ENCODE peak calls at places on chromosome 7, in four cellular contexts. W is IMR-90, M is endothelial cell of umbilical vein, J is K562. E is an unnamed sample. For H3K4me1 and H3K9me1, the result is how much of the 10 kb centered on the place peaks cover.

GRCh38 chr7:36153571-36154097 is 580 bp downstream of the EEPD1 start:
- DNase-seq in J (no peak), M (no peak), W (no peak), E (no peak)

GRCh38 chr7:22696672-22697071 is 30.3 kb upstream of the IL6 start:
- DNase-seq in J (peak), M (peak), W (peak), E (no peak)

GRCh38 chr7:139673230-139673629 is 104.6 kb downstream of the HIPK2 start:
- DNase-seq in W (no peak), J (no peak), M (no peak), E (no peak)

GRCh38 chr7:118195837-118196474 is 12.0 kb downstream of the LSM8 start:
- DNase-seq in J (peak), W (peak), M (peak), E (peak)

GRCh38 chr7:105691029-105691691 is 109.9 kb upstream of the EFCAB10 start:
- DNase-seq in M (peak), W (peak), J (no peak), E (no peak)

GRCh38 chr7:131272086-131272485 is 55.6 kb upstream of the MKLN1 start:
- DNase-seq in J (no peak), W (no peak), M (no peak), E (no peak)

GRCh38 chr7:155007947-155008346 is 5.0 kb upstream of the PAXIP1 start:
- DNase-seq in W (no peak), M (peak), J (peak), E (no peak)

GRCh38 chr7:54995631-54996340 is 23.0 kb upstream of the EGFR start:
- DNase-seq in W (peak), M (peak), J (peak), E (no peak)

GRCh38 chr7:135965602-135966001 is 11.6 kb downstream of the MTPN start:
- DNase-seq in W (no peak), J (no peak), M (no peak), E (no peak)

GRCh38 chr7:11767148-11767547 is 64.8 kb downstream of the THSD7A start:
- DNase-seq in J (no peak), M (no peak), W (no peak), E (no peak)

GRCh38 chr7:125147047-125147446 is 217.4 kb upstream of the POT1 start:
- DNase-seq in M (no peak), W (no peak), J (no peak), E (no peak)

GRCh38 chr7:84912993-84913635 is 273.7 kb downstream of the SEMA3D start:
- DNase-seq in W (no peak), M (no peak), J (peak), E (no peak)

GRCh38 chr7:80614911-80615310 is 23.5 kb upstream of the CD36 start:
- DNase-seq in W (peak), M (no peak), J (no peak), E (no peak)

GRCh38 chr7:5634107-5634950 is 147.1 kb downstream of the RNF216 start:
- DNase-seq in M (peak), J (no peak), W (peak), E (no peak)

GRCh38 chr7:118793552-118793951 is 569.0 kb downstream of the ANKRD7 start:
- DNase-seq in M (no peak), W (no peak), J (no peak), E (no peak)

GRCh38 chr7:141575654-141576448 is 24.6 kb downstream of the AGK start:
- DNase-seq in J (no peak), M (no peak), W (peak), E (no peak)

GRCh38 chr7:143388491-143389101 is 7.5 kb downstream of the ZYX start:
- DNase-seq in J (no peak), M (no peak), W (no peak), E (no peak)

GRCh38 chr7:139753079-139753692 is 24.6 kb downstream of the HIPK2 start:
- DNase-seq in J (no peak), M (no peak), W (peak), E (no peak)

GRCh38 chr7:82443801-82444219 is 233 bp upstream of the CACNA2D1 start:
- DNase-seq in M (peak), W (peak), J (no peak), E (no peak)

GRCh38 chr7:108002726-108003590 is at the start of gene LAMB1:
- DNase-seq in W (peak), J (peak), M (peak), E (no peak)

GRCh38 chr7:121088870-121089269 is 100.4 kb downstream of the CPED1 start:
- DNase-seq in M (no peak), W (no peak), J (peak), E (no peak)

GRCh38 chr7:82839555-82839954 is 323.1 kb downstream of the PCLO start:
- DNase-seq in J (no peak), M (no peak), W (no peak), E (no peak)

GRCh38 chr7:114083714-114084113 is 164.9 kb upstream of the PPP1R3A start:
- DNase-seq in M (peak), W (no peak), J (no peak), E (no peak)

GRCh38 chr7:109190766-109191165 is 621.1 kb downstream of the DNAJB9 start:
- DNase-seq in J (no peak), M (no peak), W (no peak), E (no peak)

GRCh38 chr7:139588632-139589031 is 65.1 kb downstream of the CLEC2L start:
- DNase-seq in M (no peak), J (peak), W (peak), E (no peak)

GRCh38 chr7:513521-514166 is 6.0 kb downstream of the PDGFA start:
- DNase-seq in J (no peak), W (peak), M (no peak), E (no peak)

GRCh38 chr7:54917613-54918406 is 101.0 kb upstream of the EGFR start:
- DNase-seq in W (no peak), M (no peak), J (no peak), E (no peak)

GRCh38 chr7:74475243-74475986 is 21.7 kb downstream of the GTF2IRD1 start:
- DNase-seq in J (no peak), M (no peak), W (no peak), E (no peak)

GRCh38 chr7:128833148-128833938 is 3.1 kb downstream of the FLNC start:
- DNase-seq in J (peak), M (peak), W (peak), E (no peak)

GRCh38 chr7:151503902-151504714 is 15.6 kb downstream of the RHEB start:
- DNase-seq in W (peak), J (no peak), M (no peak), E (no peak)

GRCh38 chr7:27178366-27178765 is 4.2 kb upstream of the HOXA10 start:
- DNase-seq in J (no peak), M (peak), W (no peak), E (no peak)

GRCh38 chr7:126698446-126698845 is 554.3 kb downstream of the GRM8 start:
- DNase-seq in M (peak), W (no peak), J (no peak), E (peak)

GRCh38 chr7:78489851-78490250 is 691.3 kb downstream of the PHTF2 start:
- DNase-seq in M (no peak), W (no peak), J (no peak), E (no peak)

GRCh38 chr7:2609001-2609411 is 22.8 kb upstream of the TTYH3 start:
- DNase-seq in W (peak), M (peak), J (peak), E (no peak)

GRCh38 chr7:118907911-118908527 is 683.5 kb downstream of the ANKRD7 start:
- DNase-seq in J (no peak), W (no peak), M (no peak), E (no peak)

GRCh38 chr7:30911561-30911969 is at the start of gene AQP1:
- DNase-seq in J (peak), W (no peak), M (peak), E (no peak)

GRCh38 chr7:110534241-110534931 is 556.5 kb upstream of the LRRN3 start:
- DNase-seq in J (peak), M (no peak), W (peak), E (peak)

DNA sequence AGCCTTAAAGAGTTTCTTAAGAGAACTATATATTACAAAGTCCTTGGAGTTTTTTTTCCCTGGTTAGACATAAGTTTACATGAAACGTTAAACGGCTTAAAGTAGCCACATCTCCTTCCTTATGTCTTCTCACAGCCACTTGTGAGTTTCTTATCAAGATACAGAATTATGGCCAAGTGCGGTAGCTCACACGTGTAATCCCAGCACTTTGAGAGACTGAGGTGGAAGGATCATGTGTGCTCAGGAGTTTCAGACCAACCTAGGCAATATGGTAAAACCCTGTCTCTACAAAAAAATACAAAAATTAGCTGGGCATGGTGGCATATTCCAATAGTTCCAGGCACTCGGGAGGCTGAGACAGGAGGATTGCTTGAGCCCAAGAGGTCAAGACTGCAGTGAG is 54.3 kb downstream of the IKZF1 start:
- DNase-seq in J (peak), W (no peak), M (no peak), E (no peak)
- H3K4me1 ChIP-seq in J (half or more), W (under half), M (under half), E (under half)

GRCh38 chr7:1550005-1550845 is 5.8 kb downstream of the TMEM184A start:
- DNase-seq in J (no peak), M (no peak), W (no peak), E (no peak)

GRCh38 chr7:1550846-1551155 is 5.2 kb downstream of the TMEM184A start:
- DNase-seq in M (no peak), J (no peak), W (no peak), E (no peak)

GRCh38 chr7:1553513-1554210 is 2.3 kb downstream of the TMEM184A start:
- DNase-seq in W (no peak), J (no peak), M (no peak), E (no peak)

GRCh38 chr7:1554332-1555045 is 1.5 kb downstream of the TMEM184A start:
- DNase-seq in W (no peak), M (no peak), J (no peak), E (no peak)

DNA sequence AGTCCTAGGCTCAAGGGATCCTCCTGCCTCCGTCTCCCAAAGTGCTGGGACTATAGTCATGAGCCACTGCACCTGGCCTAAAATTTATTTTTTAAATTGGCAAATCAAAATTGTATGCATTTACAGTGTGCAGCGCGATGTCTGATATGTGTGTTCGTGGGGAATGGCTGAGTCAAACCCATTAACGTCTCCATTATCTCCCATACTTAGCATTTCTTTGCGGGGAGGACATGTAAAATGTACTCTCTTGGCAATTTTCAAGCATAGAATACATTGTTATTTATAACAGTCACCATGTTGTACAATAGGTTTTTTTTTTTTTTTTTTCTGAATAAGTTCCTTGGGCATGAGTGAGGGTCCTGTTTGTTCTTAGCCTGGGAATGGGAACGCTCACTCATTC is 3.8 kb downstream of the TMEM184A start:
- DNase-seq in J (no peak), W (no peak), M (no peak), E (no peak)
- H3K9me1 ChIP-seq in J (under half), W (under half), M (under half), E (under half)

GRCh38 chr7:133354546-133355324 is 101.9 kb downstream of the EXOC4 start:
- DNase-seq in J (no peak), W (peak), M (peak), E (no peak)

GRCh38 chr7:133352430-133352829 is 99.6 kb downstream of the EXOC4 start:
- DNase-seq in W (no peak), J (no peak), M (no peak), E (no peak)

GRCh38 chr7:133355325-133355708 is 102.4 kb downstream of the EXOC4 start:
- DNase-seq in J (peak), M (peak), W (peak), E (no peak)

GRCh38 chr7:133355822-133356221 is 102.9 kb downstream of the EXOC4 start:
- DNase-seq in W (no peak), J (no peak), M (no peak), E (no peak)

DNA sequence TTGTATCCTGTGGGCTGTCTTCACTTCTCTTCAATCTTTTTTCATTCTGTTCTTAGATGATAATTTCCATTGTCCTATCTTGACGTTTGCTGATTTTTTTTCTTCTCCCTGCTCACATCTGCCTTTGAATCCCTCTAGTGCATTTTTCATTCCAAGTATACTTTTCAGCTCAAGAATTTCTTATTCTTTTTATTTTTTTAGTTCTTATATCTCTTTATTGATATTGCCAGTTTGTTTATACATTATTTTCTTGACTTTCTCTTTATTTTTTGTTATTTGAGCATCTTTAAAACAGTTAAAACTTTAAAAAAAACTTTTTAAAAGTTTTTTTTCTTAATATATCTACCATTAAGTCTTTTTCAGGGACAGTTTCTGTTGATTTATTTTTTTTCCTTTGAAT is 100.9 kb downstream of the EXOC4 start:
- DNase-seq in J (no peak), W (no peak), M (no peak), E (no peak)
- H3K4me1 ChIP-seq in J (under half), W (under half), M (under half), E (under half)

GRCh38 chr7:47142867-47143175 is 439.1 kb downstream of the TNS3 start:
- DNase-seq in J (no peak), W (no peak), M (no peak), E (no peak)
- H3K9me1 ChIP-seq in J (under half), W (under half), M (under half), E (under half)

GRCh38 chr7:76337147-76337546 is 21.6 kb downstream of the YWHAG start:
- DNase-seq in W (no peak), J (no peak), M (no peak), E (no peak)
- H3K4me1 ChIP-seq in W (under half), J (under half), M (under half), E (under half)

GRCh38 chr7:46940178-46940577 is 641.7 kb downstream of the TNS3 start:
- DNase-seq in W (no peak), J (no peak), M (no peak), E (no peak)

GRCh38 chr7:46939558-46939957 is 642.4 kb downstream of the TNS3 start:
- DNase-seq in W (no peak), J (no peak), M (no peak), E (no peak)

GRCh38 chr7:46934198-46934825 is 647.6 kb downstream of the TNS3 start:
- DNase-seq in M (no peak), J (no peak), W (peak), E (no peak)

GRCh38 chr7:46939089-46939488 is 642.8 kb downstream of the TNS3 start:
- DNase-seq in W (no peak), M (no peak), J (no peak), E (no peak)

GRCh38 chr7:46937826-46938225 is 644.1 kb downstream of the TNS3 start:
- DNase-seq in J (no peak), W (no peak), M (no peak), E (no peak)
- H3K9me1 ChIP-seq in J (under half), W (under half), M (under half), E (under half)

DNA sequence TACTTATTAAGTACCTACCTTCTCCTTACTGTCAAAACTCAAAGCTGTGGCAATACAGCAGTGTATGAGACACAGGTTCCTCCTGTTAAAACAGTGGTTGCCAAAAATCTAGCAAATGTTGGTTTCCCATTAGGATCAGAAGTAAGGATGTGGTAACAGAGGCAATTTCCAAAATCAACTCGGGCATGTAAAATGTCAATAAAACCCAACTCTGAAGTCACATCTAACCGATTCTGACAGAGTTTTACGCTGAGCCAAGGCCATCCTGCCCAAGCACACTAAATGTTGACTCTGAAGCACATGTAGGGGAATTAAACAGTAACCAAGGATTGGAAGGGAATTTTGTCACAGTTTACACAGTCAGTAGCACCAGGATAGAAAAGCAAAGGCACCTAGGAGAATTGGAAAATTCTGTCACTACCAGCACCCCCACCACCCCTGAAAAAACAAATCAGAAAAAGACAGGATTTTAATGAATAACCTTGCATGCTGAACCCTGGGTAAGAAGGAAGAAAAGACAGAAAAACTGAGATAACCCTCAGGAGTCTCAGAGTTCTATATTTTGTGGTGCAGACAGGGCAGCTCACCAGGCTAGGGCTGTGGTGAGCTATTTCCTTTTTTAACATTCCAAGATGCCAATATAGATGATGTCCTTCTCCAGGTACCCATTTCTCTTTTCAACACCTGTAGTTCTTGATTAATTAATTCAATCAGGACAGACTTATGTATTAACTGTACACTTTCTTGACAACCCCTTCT is 119.5 kb downstream of the DOCK4 start:
- DNase-seq in J (no peak), M (no peak), W (no peak), E (no peak)
- H3K4me1 ChIP-seq in J (under half), M (under half), W (under half), E (under half)

E was measured in keratinocyte.